ENCODE peak calls at places on chromosomes 3 and 15, in six cellular contexts. Q, G, Y, N, V and P are unnamed samples.

GRCh38 chr3:172107403-172107802 is 68.0 kb downstream of the FNDC3B start:
- DNase-seq in Q (no peak), G (no peak), Y (no peak), N (no peak), V (peak), P (no peak)

GRCh38 chr3:62149962-62150361 is 223.4 kb downstream of the FEZF2 start:
- DNase-seq in Q (no peak), G (no peak), Y (no peak), N (no peak), V (no peak), P (no peak)

GRCh38 chr3:4821975-4822374 is 157.3 kb upstream of the BHLHE40 start:
- DNase-seq in Q (no peak), G (no peak), Y (no peak), N (no peak), V (no peak), P (no peak)

GRCh38 chr15:59587085-59587826 is 24.3 kb upstream of the GCNT3 start:
- DNase-seq in Q (peak), G (no peak), Y (no peak), N (no peak), V (no peak), P (no peak)

GRCh38 chr15:37789881-37790280 is 144.6 kb upstream of the TMCO5A start:
- DNase-seq in Q (no peak), G (no peak), Y (no peak), N (no peak), V (no peak), P (no peak)

GRCh38 chr15:66882251-66883020 is 180.4 kb downstream of the SMAD6 start:
- DNase-seq in Q (no peak), G (no peak), Y (no peak), N (no peak), V (no peak), P (no peak)

GRCh38 chr3:196195664-196196255 is 15.4 kb downstream of the ZDHHC19 start:
- DNase-seq in Q (no peak), G (no peak), Y (no peak), N (no peak), V (no peak), P (no peak)

GRCh38 chr3:129975332-129976090 is 991 bp downstream of the TRH start:
- DNase-seq in Q (no peak), G (no peak), Y (no peak), N (no peak), V (no peak), P (no peak)

GRCh38 chr3:20458994-20459736 is 273.2 kb upstream of the SGO1 start:
- DNase-seq in Q (no peak), G (no peak), Y (no peak), N (no peak), V (no peak), P (no peak)

GRCh38 chr3:70963412-70963811 is 620.1 kb downstream of the FOXP1 start:
- DNase-seq in Q (no peak), G (no peak), Y (no peak), N (no peak), V (no peak), P (peak)

GRCh38 chr15:70806992-70807712 is 43.8 kb upstream of the UACA start:
- DNase-seq in Q (no peak), G (no peak), Y (no peak), N (no peak), V (no peak), P (no peak)

GRCh38 chr3:12901631-12902045 is 60.3 kb upstream of the RPL32 start:
- DNase-seq in Q (no peak), G (peak), Y (peak), N (no peak), V (no peak), P (no peak)

GRCh38 chr3:149579838-149580542 is 77.8 kb downstream of the WWTR1 start:
- DNase-seq in Q (peak), G (no peak), Y (no peak), N (no peak), V (no peak), P (no peak)

GRCh38 chr3:197029511-197030167 is at the start of gene MELTF:
- DNase-seq in Q (no peak), G (peak), Y (peak), N (no peak), V (no peak), P (peak)

GRCh38 chr3:181998828-181999227 is 287.1 kb downstream of the SOX2 start:
- DNase-seq in Q (no peak), G (no peak), Y (no peak), N (no peak), V (no peak), P (no peak)

GRCh38 chr15:38069001-38069400 is 134.6 kb downstream of the TMCO5A start:
- DNase-seq in Q (no peak), G (no peak), Y (no peak), N (no peak), V (peak), P (no peak)

GRCh38 chr15:26766262-26766661 is 6.6 kb downstream of the GABRB3 start:
- DNase-seq in Q (no peak), G (no peak), Y (no peak), N (no peak), V (no peak), P (no peak)

GRCh38 chr15:45481151-45481550 is 41.4 kb downstream of the SLC30A4 start:
- DNase-seq in Q (no peak), G (no peak), Y (no peak), N (no peak), V (no peak), P (no peak)

GRCh38 chr3:151256761-151257160 is 21.6 kb downstream of the P2RY14 start:
- DNase-seq in Q (no peak), G (no peak), Y (no peak), N (no peak), V (no peak), P (no peak)

GRCh38 chr15:57861039-57861638 is 154.6 kb downstream of the POLR2M start:
- DNase-seq in Q (peak), G (peak), Y (peak), N (no peak), V (peak), P (peak)

GRCh38 chr15:90582553-90582952 is 52.8 kb downstream of the CRTC3 start:
- DNase-seq in Q (no peak), G (no peak), Y (no peak), N (no peak), V (no peak), P (no peak)

GRCh38 chr15:80199366-80199765 is 46.6 kb downstream of the FAH start:
- DNase-seq in Q (no peak), G (no peak), Y (no peak), N (no peak), V (no peak), P (peak)

GRCh38 chr15:84888639-84889038 is 4.2 kb downstream of the SLC28A1 start:
- DNase-seq in Q (no peak), G (no peak), Y (peak), N (no peak), V (no peak), P (no peak)

GRCh38 chr3:195032106-195032759 is 238.7 kb downstream of the XXYLT1 start:
- DNase-seq in Q (no peak), G (no peak), Y (no peak), N (no peak), V (no peak), P (no peak)
- TF ChIP-seq ZNF274 in Q (no peak), G (no peak), Y (no peak), N (no peak), V (no peak), P (no peak)

GRCh38 chr3:174953068-174953467 is 93.9 kb downstream of the NAALADL2 start:
- DNase-seq in Q (no peak), G (no peak), Y (no peak), N (no peak), V (no peak), P (no peak)

GRCh38 chr3:174957081-174957480 is 97.9 kb downstream of the NAALADL2 start:
- DNase-seq in Q (no peak), G (no peak), Y (no peak), N (no peak), V (no peak), P (no peak)

GRCh38 chr3:174958671-174959328 is 99.7 kb downstream of the NAALADL2 start:
- DNase-seq in Q (no peak), G (no peak), Y (no peak), N (no peak), V (no peak), P (no peak)

GRCh38 chr3:174957581-174958001 is 98.5 kb downstream of the NAALADL2 start:
- DNase-seq in Q (no peak), G (no peak), Y (no peak), N (no peak), V (no peak), P (no peak)

DNA sequence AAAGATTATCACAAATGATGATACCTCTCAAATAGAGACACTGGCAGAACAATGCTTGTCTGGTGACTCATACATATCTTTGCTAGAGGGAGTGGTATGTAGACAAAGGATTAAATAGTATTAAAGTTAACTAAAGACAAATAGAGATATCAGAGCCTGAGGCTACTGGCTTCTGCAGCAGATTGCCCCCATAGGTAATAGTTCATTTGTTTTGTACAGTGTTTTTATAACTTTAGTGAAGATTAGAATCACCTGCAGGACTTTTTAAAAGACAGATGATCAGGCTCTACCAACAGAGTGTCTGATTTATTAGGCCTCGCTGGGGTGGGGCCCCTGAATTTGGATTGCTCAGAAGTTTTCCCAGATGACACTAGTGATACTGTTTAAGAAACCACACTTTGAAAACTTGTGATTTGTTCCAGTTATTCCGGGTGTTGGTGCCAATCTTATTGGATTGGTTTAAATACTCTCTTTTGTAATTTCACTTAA is 96.4 kb downstream of the NAALADL2 start:
- DNase-seq in Q (peak), G (peak), Y (no peak), N (no peak), V (no peak), P (no peak)
- TF ChIP-seq ZNF274 in Q (no peak), G (no peak), Y (no peak), N (no peak), V (no peak), P (no peak)

GRCh38 chr3:52095990-52096775 is 39.8 kb upstream of the DUSP7 start:
- DNase-seq in Q (no peak), G (no peak), Y (no peak), N (no peak), V (no peak), P (no peak)

GRCh38 chr3:52094591-52095485 is 38.5 kb upstream of the DUSP7 start:
- DNase-seq in Q (no peak), G (no peak), Y (no peak), N (no peak), V (no peak), P (no peak)

GRCh38 chr3:52098108-52098507 is 41.7 kb upstream of the DUSP7 start:
- DNase-seq in Q (no peak), G (no peak), Y (no peak), N (no peak), V (no peak), P (no peak)

GRCh38 chr3:52102934-52103333 is 46.6 kb upstream of the DUSP7 start:
- DNase-seq in Q (no peak), G (no peak), Y (no peak), N (no peak), V (no peak), P (no peak)

GRCh38 chr3:52099006-52099405 is 42.6 kb upstream of the DUSP7 start:
- DNase-seq in Q (no peak), G (peak), Y (no peak), N (no peak), V (no peak), P (no peak)
- TF ChIP-seq ZNF274 in Q (no peak), G (no peak), Y (no peak), N (no peak), V (no peak), P (no peak)

GRCh38 chr3:119239421-119239820 is 1.3 kb downstream of the B4GALT4 start:
- DNase-seq in Q (no peak), G (no peak), Y (no peak), N (no peak), V (no peak), P (no peak)
- TF ChIP-seq ZNF274 in Q (no peak), G (no peak), Y (no peak), N (no peak), V (no peak), P (no peak)

DNA sequence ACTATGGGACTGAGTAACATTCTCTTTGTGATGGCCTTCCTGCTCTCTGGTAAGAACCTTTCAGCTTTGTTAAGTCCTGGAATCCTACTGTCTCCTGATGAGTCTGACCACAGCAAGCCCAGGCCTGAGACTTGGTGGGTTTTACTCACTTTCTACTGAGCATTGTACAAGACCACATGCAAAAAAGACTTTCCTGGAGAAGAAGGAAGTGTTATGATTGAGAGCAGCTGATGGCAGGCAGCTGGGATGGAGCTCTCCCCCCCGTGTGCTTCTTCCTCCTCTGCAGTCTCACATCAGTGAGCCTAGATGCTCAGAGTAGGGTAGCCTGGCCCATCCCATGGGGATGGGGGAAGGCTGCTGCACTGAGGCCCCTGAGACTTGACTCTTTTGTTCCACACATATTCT is 36.4 kb downstream of the CD86 start:
- DNase-seq in Q (no peak), G (no peak), Y (no peak), N (no peak), V (peak), P (no peak)
- TF ChIP-seq ZNF274 in Q (no peak), G (no peak), Y (no peak), N (no peak), V (no peak), P (no peak)

GRCh38 chr3:43288366-43288765 is 2.0 kb downstream of the SNRK start:
- DNase-seq in Q (no peak), G (no peak), Y (no peak), N (no peak), V (no peak), P (no peak)
- TF ChIP-seq ZNF274 in Q (no peak), G (no peak), Y (no peak), N (no peak), V (no peak), P (no peak)